ENCODE peak calls at places on chromosomes 4 and X, in nine cellular contexts. One of them, this sample, is unnamed.

GRCh38 chr4:100591156-100591876 is 73.5 kb upstream of the EMCN start:
- DNase-seq in heart left ventricle: peak
- DNase-seq in hepatocyte: no peak
- DNase-seq in psoas muscle: peak
- DNase-seq in uterus: peak
- DNase-seq in upper lobe of right lung: peak
- DNase-seq in tibial artery: no peak
- DNase-seq in suprapubic skin: no peak
- DNase-seq in stomach: peak
- DNase-seq in this sample: no peak

GRCh38 chr4:100421356-100421978 is 96.4 kb downstream of the EMCN start:
- DNase-seq in tibial artery: no peak
- DNase-seq in upper lobe of right lung: no peak
- DNase-seq in uterus: no peak
- DNase-seq in suprapubic skin: no peak
- DNase-seq in heart left ventricle: no peak
- DNase-seq in stomach: no peak
- DNase-seq in psoas muscle: no peak
- DNase-seq in hepatocyte: peak
- DNase-seq in this sample: no peak

GRCh38 chr4:64582492-64582891 is 173.2 kb upstream of the TECRL start:
- DNase-seq in heart left ventricle: no peak
- DNase-seq in hepatocyte: peak
- DNase-seq in stomach: no peak
- DNase-seq in upper lobe of right lung: no peak
- DNase-seq in uterus: no peak
- DNase-seq in psoas muscle: no peak
- DNase-seq in suprapubic skin: no peak
- DNase-seq in tibial artery: no peak
- DNase-seq in this sample: no peak

GRCh38 chr4:57064811-57065711 is 45.1 kb downstream of the IGFBP7 start:
- DNase-seq in suprapubic skin: no peak
- DNase-seq in stomach: peak
- DNase-seq in heart left ventricle: peak
- DNase-seq in upper lobe of right lung: no peak
- DNase-seq in psoas muscle: peak
- DNase-seq in hepatocyte: no peak
- DNase-seq in tibial artery: peak
- DNase-seq in uterus: peak
- DNase-seq in this sample: peak

GRCh38 chr4:52376107-52376704 is 282.9 kb downstream of the USP46 start:
- DNase-seq in suprapubic skin: no peak
- DNase-seq in uterus: peak
- DNase-seq in hepatocyte: peak
- DNase-seq in psoas muscle: no peak
- DNase-seq in tibial artery: no peak
- DNase-seq in upper lobe of right lung: no peak
- DNase-seq in heart left ventricle: no peak
- DNase-seq in stomach: no peak
- DNase-seq in this sample: no peak

GRCh38 chrX:120446503-120446902 is 22.6 kb downstream of the LAMP2 start:
- DNase-seq in stomach: no peak
- DNase-seq in upper lobe of right lung: no peak
- DNase-seq in uterus: no peak
- DNase-seq in tibial artery: no peak
- DNase-seq in suprapubic skin: no peak
- DNase-seq in heart left ventricle: no peak
- DNase-seq in psoas muscle: no peak
- DNase-seq in hepatocyte: no peak
- DNase-seq in this sample: no peak

GRCh38 chrX:74080165-74080564 is 223.8 kb upstream of the ZCCHC13 start:
- DNase-seq in uterus: no peak
- DNase-seq in heart left ventricle: no peak
- DNase-seq in psoas muscle: no peak
- DNase-seq in tibial artery: no peak
- DNase-seq in hepatocyte: no peak
- DNase-seq in stomach: no peak
- DNase-seq in suprapubic skin: no peak
- DNase-seq in upper lobe of right lung: no peak
- DNase-seq in this sample: no peak

GRCh38 chr4:83785906-83786305 is 250.0 kb downstream of the GPAT3 start:
- DNase-seq in hepatocyte: no peak
- DNase-seq in tibial artery: no peak
- DNase-seq in stomach: no peak
- DNase-seq in psoas muscle: no peak
- DNase-seq in suprapubic skin: no peak
- DNase-seq in upper lobe of right lung: no peak
- DNase-seq in heart left ventricle: no peak
- DNase-seq in uterus: no peak
- DNase-seq in this sample: no peak

GRCh38 chr4:2700031-2700430 is 56.1 kb downstream of the TNIP2 start:
- DNase-seq in suprapubic skin: no peak
- DNase-seq in heart left ventricle: no peak
- DNase-seq in uterus: no peak
- DNase-seq in psoas muscle: no peak
- DNase-seq in tibial artery: no peak
- DNase-seq in stomach: no peak
- DNase-seq in upper lobe of right lung: no peak
- DNase-seq in hepatocyte: no peak
- DNase-seq in this sample: no peak

GRCh38 chr4:1366371-1367229 is 19.6 kb downstream of the UVSSA start:
- DNase-seq in stomach: no peak
- DNase-seq in upper lobe of right lung: peak
- DNase-seq in tibial artery: no peak
- DNase-seq in psoas muscle: no peak
- DNase-seq in heart left ventricle: peak
- DNase-seq in hepatocyte: no peak
- DNase-seq in uterus: no peak
- DNase-seq in suprapubic skin: no peak
- DNase-seq in this sample: peak

GRCh38 chr4:128675083-128675482 is 134.4 kb upstream of the JADE1 start:
- DNase-seq in upper lobe of right lung: no peak
- DNase-seq in uterus: no peak
- DNase-seq in hepatocyte: no peak
- DNase-seq in suprapubic skin: no peak
- DNase-seq in tibial artery: no peak
- DNase-seq in heart left ventricle: no peak
- DNase-seq in stomach: no peak
- DNase-seq in psoas muscle: no peak
- DNase-seq in this sample: no peak
- TF ChIP-seq CTCF in upper lobe of right lung: no peak
- TF ChIP-seq CTCF in uterus: no peak
- TF ChIP-seq CTCF in hepatocyte: no peak
- TF ChIP-seq CTCF in suprapubic skin: no peak
- TF ChIP-seq CTCF in tibial artery: no peak
- TF ChIP-seq CTCF in heart left ventricle: no peak
- TF ChIP-seq CTCF in stomach: no peak
- TF ChIP-seq CTCF in psoas muscle: peak
- TF ChIP-seq CTCF in this sample: no peak

DNA sequence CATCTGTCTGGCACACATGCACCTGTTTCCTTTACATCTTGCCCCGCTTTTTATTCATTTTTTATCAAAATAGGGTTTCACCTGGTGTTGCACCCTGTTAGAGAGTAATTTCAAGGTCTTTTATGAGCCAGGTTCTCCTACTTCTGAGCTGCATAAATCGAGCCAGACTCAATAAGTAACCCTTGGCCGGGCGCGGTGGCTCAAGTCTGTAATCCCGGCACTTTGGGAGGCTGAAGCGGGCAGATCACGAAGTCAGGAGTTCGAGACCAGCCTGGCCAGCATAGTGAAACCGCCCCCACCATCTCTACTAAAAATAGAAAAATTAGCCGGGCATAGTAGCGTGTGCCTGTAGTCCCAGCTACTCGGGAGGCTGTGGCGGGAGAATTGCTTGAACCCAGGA is 1.0 kb upstream of the PPP2R3B start:
- DNase-seq in hepatocyte: no peak
- DNase-seq in uterus: no peak
- DNase-seq in suprapubic skin: no peak
- DNase-seq in upper lobe of right lung: no peak
- DNase-seq in tibial artery: no peak
- DNase-seq in heart left ventricle: no peak
- DNase-seq in psoas muscle: no peak
- DNase-seq in stomach: no peak
- DNase-seq in this sample: no peak
- H3K4me3 ChIP-seq in hepatocyte: peak
- H3K4me3 ChIP-seq in uterus: peak
- H3K4me3 ChIP-seq in suprapubic skin: peak
- H3K4me3 ChIP-seq in upper lobe of right lung: peak
- H3K4me3 ChIP-seq in tibial artery: peak
- H3K4me3 ChIP-seq in heart left ventricle: peak
- H3K4me3 ChIP-seq in psoas muscle: peak
- H3K4me3 ChIP-seq in stomach: peak
- H3K4me3 ChIP-seq in this sample: peak

DNA sequence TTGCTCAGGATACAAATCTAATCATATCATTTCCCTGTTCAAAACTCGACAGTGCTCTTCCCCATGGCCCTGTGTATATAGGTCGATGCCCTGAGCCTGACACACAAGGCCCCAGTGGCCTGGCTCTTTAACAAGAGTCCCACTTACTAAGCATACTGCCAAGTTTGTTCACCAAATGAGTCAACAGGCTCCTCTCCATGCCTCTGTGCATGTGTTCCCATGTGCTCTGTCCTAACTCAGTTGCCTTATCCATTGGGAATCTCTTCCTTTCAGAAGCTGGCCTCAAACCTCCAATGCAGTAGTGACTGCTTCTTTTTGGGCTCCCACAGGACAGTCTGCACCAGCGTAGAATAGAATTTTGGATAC is 18.9 kb upstream of the CXCR3 start:
- DNase-seq in upper lobe of right lung: no peak
- DNase-seq in heart left ventricle: no peak
- DNase-seq in stomach: no peak
- DNase-seq in uterus: no peak
- DNase-seq in psoas muscle: no peak
- DNase-seq in tibial artery: no peak
- DNase-seq in suprapubic skin: no peak
- DNase-seq in hepatocyte: no peak
- DNase-seq in this sample: no peak
- H3K27ac ChIP-seq in upper lobe of right lung: no peak
- H3K27ac ChIP-seq in heart left ventricle: no peak
- H3K27ac ChIP-seq in stomach: peak
- H3K27ac ChIP-seq in uterus: no peak
- H3K27ac ChIP-seq in psoas muscle: peak
- H3K27ac ChIP-seq in tibial artery: no peak
- H3K27ac ChIP-seq in suprapubic skin: no peak
- H3K27ac ChIP-seq in hepatocyte: no peak
- H3K27ac ChIP-seq in this sample: no peak

DNA sequence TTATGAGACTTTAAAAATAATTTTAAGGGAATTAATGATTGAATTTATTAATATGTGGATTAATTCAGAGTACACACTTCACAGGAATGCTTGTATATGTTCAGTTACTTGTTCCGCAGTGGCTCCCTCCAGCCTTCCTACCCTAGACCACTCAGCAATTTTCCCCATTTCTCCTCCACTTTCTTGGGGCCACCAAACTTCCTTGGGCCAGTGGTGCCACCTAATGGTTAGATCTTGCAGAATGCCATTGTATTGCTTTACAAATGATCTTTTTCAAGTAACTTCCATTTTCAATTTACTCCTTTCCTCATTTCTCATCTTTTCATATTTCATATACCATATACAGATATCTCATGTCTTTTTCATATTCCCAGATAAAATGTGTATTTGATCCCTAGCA is 3.6 kb upstream of the RNF175 start:
- DNase-seq in stomach: no peak
- DNase-seq in suprapubic skin: no peak
- DNase-seq in upper lobe of right lung: no peak
- DNase-seq in tibial artery: no peak
- DNase-seq in psoas muscle: no peak
- DNase-seq in heart left ventricle: no peak
- DNase-seq in hepatocyte: no peak
- DNase-seq in uterus: no peak
- DNase-seq in this sample: no peak
- TF ChIP-seq CTCF in stomach: no peak
- TF ChIP-seq CTCF in suprapubic skin: no peak
- TF ChIP-seq CTCF in upper lobe of right lung: peak
- TF ChIP-seq CTCF in tibial artery: no peak
- TF ChIP-seq CTCF in psoas muscle: no peak
- TF ChIP-seq CTCF in heart left ventricle: no peak
- TF ChIP-seq CTCF in hepatocyte: peak
- TF ChIP-seq CTCF in uterus: no peak
- TF ChIP-seq CTCF in this sample: no peak

DNA sequence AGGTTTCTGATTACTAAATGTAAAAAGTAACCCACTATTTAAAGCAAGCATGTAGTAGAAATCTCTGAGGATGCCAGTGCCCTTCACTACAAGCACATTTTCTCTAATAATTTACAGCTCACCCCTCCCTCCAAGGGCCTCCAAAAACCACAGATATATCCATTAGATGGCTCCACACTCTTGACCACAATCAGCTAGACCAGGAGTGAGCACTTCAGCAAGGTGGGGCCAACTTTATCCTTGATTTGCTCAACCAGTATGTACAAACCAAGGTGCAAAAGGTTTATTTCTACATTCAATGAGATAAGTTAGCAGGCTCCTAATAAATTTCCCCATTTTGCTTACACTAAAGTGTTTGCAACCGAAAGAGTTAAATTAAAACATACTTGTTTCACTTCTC is 35.8 kb downstream of the RFC1 start:
- DNase-seq in uterus: no peak
- DNase-seq in hepatocyte: no peak
- DNase-seq in stomach: no peak
- DNase-seq in heart left ventricle: no peak
- DNase-seq in tibial artery: no peak
- DNase-seq in psoas muscle: no peak
- DNase-seq in upper lobe of right lung: no peak
- DNase-seq in suprapubic skin: no peak
- DNase-seq in this sample: no peak
- H3K4me3 ChIP-seq in uterus: no peak
- H3K4me3 ChIP-seq in hepatocyte: no peak
- H3K4me3 ChIP-seq in stomach: no peak
- H3K4me3 ChIP-seq in heart left ventricle: no peak
- H3K4me3 ChIP-seq in tibial artery: no peak
- H3K4me3 ChIP-seq in psoas muscle: no peak
- H3K4me3 ChIP-seq in upper lobe of right lung: no peak
- H3K4me3 ChIP-seq in suprapubic skin: no peak
- H3K4me3 ChIP-seq in this sample: no peak

GRCh38 chr4:162705130-162705803 is 461.4 kb downstream of the NAF1 start:
- DNase-seq in uterus: no peak
- DNase-seq in hepatocyte: no peak
- DNase-seq in psoas muscle: no peak
- DNase-seq in suprapubic skin: no peak
- DNase-seq in upper lobe of right lung: no peak
- DNase-seq in stomach: no peak
- DNase-seq in heart left ventricle: no peak
- DNase-seq in tibial artery: no peak
- DNase-seq in this sample: no peak
- H3K27ac ChIP-seq in uterus: no peak
- H3K27ac ChIP-seq in hepatocyte: no peak
- H3K27ac ChIP-seq in psoas muscle: peak
- H3K27ac ChIP-seq in suprapubic skin: no peak
- H3K27ac ChIP-seq in upper lobe of right lung: no peak
- H3K27ac ChIP-seq in stomach: no peak
- H3K27ac ChIP-seq in heart left ventricle: peak
- H3K27ac ChIP-seq in tibial artery: no peak
- H3K27ac ChIP-seq in this sample: no peak

GRCh38 chrX:68989865-68990606 is 161.2 kb downstream of the EFNB1 start:
- DNase-seq in hepatocyte: peak
- DNase-seq in stomach: peak
- DNase-seq in suprapubic skin: no peak
- DNase-seq in psoas muscle: no peak
- DNase-seq in tibial artery: peak
- DNase-seq in upper lobe of right lung: no peak
- DNase-seq in heart left ventricle: peak
- DNase-seq in uterus: peak
- DNase-seq in this sample: no peak
- TF ChIP-seq CTCF in hepatocyte: no peak
- TF ChIP-seq CTCF in stomach: no peak
- TF ChIP-seq CTCF in suprapubic skin: no peak
- TF ChIP-seq CTCF in psoas muscle: no peak
- TF ChIP-seq CTCF in tibial artery: no peak
- TF ChIP-seq CTCF in upper lobe of right lung: no peak
- TF ChIP-seq CTCF in heart left ventricle: no peak
- TF ChIP-seq CTCF in uterus: no peak
- TF ChIP-seq CTCF in this sample: no peak

GRCh38 chr4:38914859-38915258 is 47.3 kb downstream of the FAM114A1 start:
- DNase-seq in stomach: no peak
- DNase-seq in hepatocyte: no peak
- DNase-seq in tibial artery: no peak
- DNase-seq in suprapubic skin: no peak
- DNase-seq in upper lobe of right lung: no peak
- DNase-seq in psoas muscle: no peak
- DNase-seq in heart left ventricle: no peak
- DNase-seq in uterus: no peak
- DNase-seq in this sample: no peak
- H3K4me3 ChIP-seq in stomach: no peak
- H3K4me3 ChIP-seq in hepatocyte: no peak
- H3K4me3 ChIP-seq in tibial artery: no peak
- H3K4me3 ChIP-seq in suprapubic skin: no peak
- H3K4me3 ChIP-seq in upper lobe of right lung: no peak
- H3K4me3 ChIP-seq in psoas muscle: no peak
- H3K4me3 ChIP-seq in heart left ventricle: no peak
- H3K4me3 ChIP-seq in uterus: no peak
- H3K4me3 ChIP-seq in this sample: no peak

This sample was measured in left lung.